ENCODE peak calls at places on chromosomes 6 and 20, in four cellular contexts. V, J, Q and Z are unnamed samples.
A peak's percentile ranks its signal among the peaks of the same experiment; 100 is the strongest.

GRCh38 chr6:39380837-39381534 is 58.5 kb upstream of the KCNK16 start:
- DNase-seq in V (no peak), J (no peak), Q (no peak), Z (no peak)

GRCh38 chr20:6836821-6837374 is 69.4 kb downstream of the BMP2 start:
- DNase-seq in V (no peak), J (no peak), Q (no peak), Z (no peak)

GRCh38 chr6:92690997-92691599 is 728.3 kb downstream of the EPHA7 start:
- DNase-seq in V (peak; percentile 56), J (no peak), Q (peak; percentile 15), Z (no peak)

GRCh38 chr6:34315780-34316179 is 67.0 kb upstream of the SMIM29 start:
- DNase-seq in V (no peak), J (peak; percentile 34), Q (no peak), Z (peak; percentile 87)

GRCh38 chr20:9912858-9913434 is 74.1 kb upstream of the PAK5 start:
- DNase-seq in V (peak; percentile 14), J (peak; percentile 4), Q (peak; percentile 58), Z (peak; percentile 85)

GRCh38 chr6:110018486-110018885 is 40.4 kb downstream of the GPR6 start:
- DNase-seq in V (no peak), J (no peak), Q (no peak), Z (no peak)

GRCh38 chr6:89605861-89606260 is 32.7 kb downstream of the LYRM2 start:
- DNase-seq in V (no peak), J (no peak), Q (no peak), Z (no peak)

GRCh38 chr6:110688661-110689268 is 126.5 kb downstream of the CDK19 start:
- DNase-seq in V (no peak), J (no peak), Q (no peak), Z (no peak)

GRCh38 chr6:151807513-151808330 is at the start of gene ESR1:
- DNase-seq in V (no peak), J (no peak), Q (peak; percentile 25), Z (no peak)

GRCh38 chr6:51273228-51273961 is 454.7 kb downstream of the TFAP2B start:
- DNase-seq in V (no peak), J (no peak), Q (no peak), Z (no peak)

GRCh38 chr20:8406394-8406793 is 274.3 kb downstream of the PLCB1 start:
- DNase-seq in V (no peak), J (no peak), Q (no peak), Z (no peak)

GRCh38 chr20:52259295-52259694 is 67.7 kb upstream of the ZFP64 start:
- DNase-seq in V (no peak), J (no peak), Q (no peak), Z (no peak)

GRCh38 chr6:34072727-34073126 is 73.2 kb downstream of the GRM4 start:
- DNase-seq in V (no peak), J (no peak), Q (no peak), Z (no peak)

GRCh38 chr6:166435574-166435973 is 52.8 kb upstream of the MPC1 start:
- DNase-seq in V (no peak), J (no peak), Q (no peak), Z (no peak)

GRCh38 chr6:42007753-42008528 is 42.4 kb upstream of the TAF8 start:
- DNase-seq in V (no peak), J (no peak), Q (no peak), Z (peak; percentile 60)

GRCh38 chr6:91708534-91708933 is 1121.7 kb upstream of the MAP3K7 start:
- DNase-seq in V (no peak), J (no peak), Q (no peak), Z (no peak)

GRCh38 chr20:32189691-32190607 is 17.6 kb downstream of the PLAGL2 start:
- DNase-seq in V (peak; percentile 38), J (no peak), Q (peak; percentile 82), Z (no peak)

GRCh38 chr20:57104711-57105110 is 161.7 kb downstream of the BMP7 start:
- DNase-seq in V (no peak), J (no peak), Q (no peak), Z (no peak)

GRCh38 chr20:41089555-41089954 is 47.8 kb upstream of the PLCG1 start:
- DNase-seq in V (no peak), J (no peak), Q (no peak), Z (no peak)

GRCh38 chr20:41087777-41088176 is 49.6 kb upstream of the PLCG1 start:
- DNase-seq in V (no peak), J (no peak), Q (no peak), Z (no peak)

GRCh38 chr20:41087325-41087685 is 50.0 kb upstream of the PLCG1 start:
- DNase-seq in V (no peak), J (no peak), Q (no peak), Z (no peak)

GRCh38 chr20:41085606-41086005 is 51.7 kb upstream of the PLCG1 start:
- DNase-seq in V (no peak), J (no peak), Q (no peak), Z (no peak)

DNA sequence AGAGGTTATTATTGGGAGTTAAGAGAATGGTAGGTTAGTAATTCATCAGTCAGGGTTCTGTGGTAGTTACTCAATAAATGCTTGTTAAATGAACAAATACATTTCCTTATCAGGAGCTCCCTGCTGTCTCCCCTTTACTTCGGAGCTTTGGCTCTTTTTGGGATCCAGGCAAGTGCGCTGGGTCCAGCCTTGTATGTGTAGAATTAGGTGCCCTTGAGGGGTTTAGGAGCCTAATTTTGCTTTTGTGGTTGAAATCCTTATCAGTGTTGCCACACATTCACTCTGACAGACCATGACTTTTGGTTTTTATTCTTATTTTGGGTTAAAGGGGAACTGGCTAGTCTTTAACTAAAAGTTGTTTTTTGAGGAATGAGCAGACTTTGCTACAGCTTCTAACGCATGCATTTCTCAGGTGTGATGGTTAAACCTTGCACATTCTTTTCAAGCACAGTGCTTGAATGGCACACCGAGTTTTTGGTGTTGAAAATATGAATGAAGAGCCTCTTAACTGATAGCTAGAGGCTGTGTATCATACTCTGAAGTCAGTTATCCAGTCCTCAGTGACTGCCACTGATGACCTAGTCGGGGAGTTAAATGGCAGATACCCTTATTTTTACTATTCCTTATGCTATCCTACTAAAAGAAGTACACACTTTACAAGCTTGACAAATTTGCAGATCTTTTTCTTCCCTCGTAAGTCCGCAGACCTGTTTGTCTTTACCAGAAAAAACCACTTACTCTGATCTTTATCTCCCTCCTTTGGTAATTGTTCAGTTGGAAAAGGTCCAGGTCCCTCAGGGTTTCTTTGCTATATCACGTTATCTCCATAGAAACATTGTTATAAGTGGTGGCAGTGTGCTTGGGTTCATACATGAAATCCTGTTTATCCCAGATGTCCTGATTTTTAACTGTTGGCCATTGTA is 50.7 kb upstream of the PLCG1 start:
- DNase-seq in V (no peak), J (peak; percentile 73), Q (peak; percentile 32), Z (no peak)
- H3K36me3 ChIP-seq in V (peaks cover 9% of the 10 kb centered on the region), J (peaks cover 68% of the 10 kb centered on the region), Q (peaks cover 8% of the 10 kb centered on the region), Z (peaks cover 77% of the 10 kb centered on the region)

GRCh38 chr6:108955329-108955949 is 107.2 kb downstream of the ARMC2 start:
- DNase-seq in V (no peak), J (no peak), Q (no peak), Z (peak; percentile 24)
- H3K4me2 ChIP-seq in V (no peak overlapping the region), J (no peak overlapping the region), Q (no peak overlapping the region), Z (no peak overlapping the region)

GRCh38 chr6:63444768-63445167 is 125.0 kb upstream of the LGSN start:
- DNase-seq in V (no peak), J (no peak), Q (no peak), Z (no peak)

GRCh38 chr6:63440057-63440456 is 120.3 kb upstream of the LGSN start:
- DNase-seq in V (no peak), J (no peak), Q (no peak), Z (no peak)

GRCh38 chr6:63442870-63443269 is 123.1 kb upstream of the LGSN start:
- DNase-seq in V (no peak), J (no peak), Q (no peak), Z (no peak)

GRCh38 chr6:63440594-63440993 is 120.8 kb upstream of the LGSN start:
- DNase-seq in V (no peak), J (no peak), Q (no peak), Z (no peak)

GRCh38 chr6:63441266-63441956 is 121.6 kb upstream of the LGSN start:
- DNase-seq in V (no peak), J (peak; percentile 13), Q (no peak), Z (no peak)
- H2AFZ ChIP-seq in V (no peak overlapping the region), J (peak overlapping the region; percentile 85), Q (no peak overlapping the region), Z (no peak overlapping the region)

DNA sequence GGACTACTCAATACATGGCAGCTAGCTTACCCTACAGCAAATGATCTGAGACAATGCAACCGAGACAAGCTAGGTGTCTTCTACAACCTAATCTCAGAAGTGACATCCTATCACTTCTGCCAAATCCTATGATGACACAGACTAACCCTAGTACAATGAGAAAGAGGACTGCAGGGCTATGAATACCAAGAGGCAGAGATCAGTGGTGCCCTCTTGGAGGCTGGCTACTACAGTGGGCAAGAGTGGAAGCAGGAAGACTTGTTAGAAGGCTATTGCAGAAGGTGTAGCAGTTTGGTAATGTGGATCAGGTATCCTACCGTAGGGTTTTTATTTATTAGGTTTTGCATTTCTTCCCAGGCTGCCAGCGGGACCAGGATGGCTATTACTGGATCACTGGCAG is 30.3 kb downstream of the GSS start:
- DNase-seq in V (no peak), J (no peak), Q (no peak), Z (no peak)
- H3K36me3 ChIP-seq in V (peaks cover 24% of the 10 kb centered on the region), J (peaks cover 95% of the 10 kb centered on the region), Q (no peaks in the 10 kb centered on the region), Z (no peaks in the 10 kb centered on the region)

DNA sequence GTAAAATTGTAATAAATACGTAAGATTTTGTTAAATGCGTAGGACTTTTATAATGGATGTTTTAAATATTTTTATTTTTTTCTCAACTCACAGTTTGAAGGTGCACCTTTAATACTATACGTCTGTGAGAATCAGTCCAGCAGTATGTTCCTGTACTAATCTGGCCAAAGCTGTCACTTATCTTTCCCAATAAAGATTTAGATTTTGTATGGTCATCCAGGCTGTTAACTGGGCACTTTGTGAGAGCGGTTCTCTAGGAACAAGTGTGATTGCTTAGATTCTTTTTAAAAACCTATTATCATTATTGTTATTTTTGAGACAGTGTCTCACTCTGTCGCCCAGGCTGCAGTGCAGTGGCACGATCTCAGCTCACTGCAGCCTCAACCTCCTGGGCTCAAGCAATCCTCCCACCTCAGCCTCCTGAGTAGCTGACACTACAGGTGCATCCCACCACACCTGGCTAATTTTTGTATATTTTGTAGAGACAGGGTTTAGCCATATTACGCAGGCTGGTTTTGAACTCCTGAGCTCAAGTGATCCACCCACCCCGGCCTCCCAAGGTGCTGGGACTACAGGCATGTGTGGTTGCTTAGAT is 1.7 kb downstream of the DCBLD1 start:
- DNase-seq in V (no peak), J (no peak), Q (no peak), Z (no peak)
- H3K4me2 ChIP-seq in V (peak overlapping the region; percentile 88), J (no peak overlapping the region), Q (peak overlapping the region; percentile 93), Z (no peak overlapping the region)

GRCh38 chr6:28446818-28447511 is 3.7 kb upstream of the ZSCAN23 start:
- DNase-seq in V (peak; percentile 12), J (no peak), Q (peak; percentile 40), Z (no peak)

GRCh38 chr6:28449056-28449455 is 5.8 kb upstream of the ZSCAN23 start:
- DNase-seq in V (no peak), J (no peak), Q (no peak), Z (no peak)

GRCh38 chr6:28443112-28443773 is at the start of gene ZSCAN23:
- DNase-seq in V (peak; percentile 92), J (peak; percentile 35), Q (peak; percentile 88), Z (peak; percentile 92)
- H2AFZ ChIP-seq in V (peak within 1 kb of the TSS; percentile 98), J (peak within 1 kb of the TSS; percentile 41), Q (peak within 1 kb of the TSS; percentile 100), Z (peak within 1 kb of the TSS; percentile 95)

GRCh38 chr20:25046181-25046641 is 11.7 kb downstream of the ACSS1 start:
- DNase-seq in V (no peak), J (no peak), Q (no peak), Z (no peak)
- H3K36me3 ChIP-seq in V (no peaks in the 10 kb centered on the region), J (no peaks in the 10 kb centered on the region), Q (no peaks in the 10 kb centered on the region), Z (no peaks in the 10 kb centered on the region)

GRCh38 chr6:106107043-106107613 is 21.0 kb downstream of the PRDM1 start:
- DNase-seq in V (no peak), J (no peak), Q (no peak), Z (no peak)
- H3K4me2 ChIP-seq in V (no peak overlapping the region), J (no peak overlapping the region), Q (no peak overlapping the region), Z (no peak overlapping the region)